ENCODE peak calls at places on chromosomes 6 and 20, in seven cellular contexts. S is left ventricle myocardium inferior; Q is naive thymus-derived CD4-positive, alpha-beta T cell; D is body of pancreas; N is heart left ventricle; T is IMR-90; A is CD8-positive, alpha-beta memory T cell. Z is an unnamed sample. For H3K4me1, the result is how much of the 10 kb centered on the place peaks cover.

GRCh38 chr6:89311853-89312531 is 3.1 kb downstream of the GABRR2 start:
- DNase-seq in Q (no peak), S (peak), T (peak), N (peak), D (peak), A (no peak), Z (peak)

GRCh38 chr6:90184334-90185298 is 112.0 kb downstream of the BACH2 start:
- DNase-seq in A (no peak), D (peak), Q (peak), N (no peak), S (no peak), T (peak), Z (peak)

GRCh38 chr6:111615916-111616612 is 10.4 kb upstream of the TRAF3IP2 start:
- DNase-seq in T (no peak), S (no peak), N (no peak), Q (no peak), A (no peak), D (no peak), Z (peak)

GRCh38 chr6:130148181-130148580 is 74.6 kb downstream of the SAMD3 start:
- DNase-seq in T (no peak), S (no peak), A (no peak), N (no peak), D (no peak), Q (no peak), Z (no peak)

GRCh38 chr6:108518714-108519576 is 41.8 kb upstream of the FOXO3 start:
- DNase-seq in Q (no peak), T (peak), N (no peak), D (no peak), A (no peak), S (no peak), Z (no peak)

GRCh38 chr20:15916623-15917022 is 656.6 kb downstream of the KIF16B start:
- DNase-seq in S (no peak), N (no peak), T (no peak), A (no peak), Q (no peak), D (no peak), Z (no peak)

GRCh38 chr20:35544436-35544835 is 2.6 kb downstream of the ERGIC3 start:
- DNase-seq in N (no peak), S (no peak), Q (no peak), T (no peak), A (no peak), D (no peak), Z (no peak)

GRCh38 chr6:122426597-122426996 is 27.1 kb downstream of the HSF2 start:
- DNase-seq in S (no peak), Q (no peak), A (no peak), D (no peak), N (no peak), T (peak), Z (no peak)

GRCh38 chr6:69758214-69758613 is 38.6 kb downstream of the LMBRD1 start:
- DNase-seq in S (no peak), D (no peak), Q (no peak), N (no peak), A (no peak), T (no peak), Z (no peak)

GRCh38 chr6:40754481-40755045 is 167.4 kb upstream of the LRFN2 start:
- DNase-seq in T (no peak), D (no peak), N (no peak), A (no peak), Q (no peak), S (no peak), Z (no peak)

GRCh38 chr6:83119742-83120300 is 52.4 kb downstream of the DOP1A start:
- DNase-seq in D (no peak), A (no peak), S (no peak), N (no peak), Q (no peak), T (no peak), Z (no peak)

GRCh38 chr6:125952764-125953501 is 3.6 kb upstream of the HINT3 start:
- DNase-seq in S (no peak), N (no peak), T (peak), D (peak), A (no peak), Q (no peak), Z (peak)

GRCh38 chr20:51469046-51469445 is 73.5 kb downstream of the NFATC2 start:
- DNase-seq in A (no peak), D (no peak), T (no peak), S (no peak), Q (no peak), N (no peak), Z (no peak)

GRCh38 chr6:53567701-53568100 is 22.8 kb upstream of the GCLC start:
- DNase-seq in D (no peak), S (no peak), N (no peak), Q (no peak), T (no peak), A (no peak), Z (no peak)

GRCh38 chr6:41214559-41215238 is 13.4 kb upstream of the TREML4 start:
- DNase-seq in A (no peak), D (peak), Q (no peak), T (no peak), S (no peak), N (no peak), Z (no peak)

GRCh38 chr20:62900692-62901584 is 25.4 kb downstream of the DIDO1 start:
- DNase-seq in Q (peak), D (peak), N (no peak), S (no peak), A (no peak), T (no peak), Z (no peak)

GRCh38 chr20:25600632-25601031 is 15.3 kb upstream of the NINL start:
- DNase-seq in Q (no peak), D (no peak), A (no peak), N (no peak), T (no peak), S (no peak), Z (peak)

GRCh38 chr6:158660331-158660730 is 10.5 kb downstream of the SYTL3 start:
- DNase-seq in N (no peak), T (no peak), A (peak), Q (peak), D (no peak), S (no peak), Z (peak)

GRCh38 chr6:89351632-89352328 is 742 bp downstream of the UBE2J1 start:
- DNase-seq in N (no peak), A (no peak), Q (no peak), T (no peak), D (no peak), S (no peak), Z (no peak)

GRCh38 chr20:18628330-18628941 is 40.6 kb downstream of the DTD1 start:
- DNase-seq in S (no peak), N (no peak), A (no peak), T (no peak), D (peak), Q (no peak), Z (peak)

GRCh38 chr6:15412767-15413166 is 166.9 kb downstream of the JARID2 start:
- DNase-seq in T (no peak), N (no peak), D (no peak), Q (no peak), A (no peak), S (no peak), Z (no peak)

GRCh38 chr6:170483413-170483812 is 69.7 kb downstream of the PSMB1 start:
- DNase-seq in D (no peak), A (no peak), Q (no peak), S (no peak), N (no peak), T (no peak), Z (no peak)

GRCh38 chr6:170475118-170475517 is 78.0 kb downstream of the PSMB1 start:
- DNase-seq in N (no peak), S (no peak), T (no peak), A (no peak), D (no peak), Q (no peak), Z (no peak)

GRCh38 chr6:170485159-170485558 is 67.9 kb downstream of the PSMB1 start:
- DNase-seq in S (no peak), A (no peak), Q (no peak), T (no peak), D (no peak), N (no peak), Z (no peak)

GRCh38 chr6:170476360-170476759 is 76.7 kb downstream of the PSMB1 start:
- DNase-seq in S (no peak), T (no peak), Q (no peak), D (no peak), A (no peak), N (no peak), Z (no peak)

DNA sequence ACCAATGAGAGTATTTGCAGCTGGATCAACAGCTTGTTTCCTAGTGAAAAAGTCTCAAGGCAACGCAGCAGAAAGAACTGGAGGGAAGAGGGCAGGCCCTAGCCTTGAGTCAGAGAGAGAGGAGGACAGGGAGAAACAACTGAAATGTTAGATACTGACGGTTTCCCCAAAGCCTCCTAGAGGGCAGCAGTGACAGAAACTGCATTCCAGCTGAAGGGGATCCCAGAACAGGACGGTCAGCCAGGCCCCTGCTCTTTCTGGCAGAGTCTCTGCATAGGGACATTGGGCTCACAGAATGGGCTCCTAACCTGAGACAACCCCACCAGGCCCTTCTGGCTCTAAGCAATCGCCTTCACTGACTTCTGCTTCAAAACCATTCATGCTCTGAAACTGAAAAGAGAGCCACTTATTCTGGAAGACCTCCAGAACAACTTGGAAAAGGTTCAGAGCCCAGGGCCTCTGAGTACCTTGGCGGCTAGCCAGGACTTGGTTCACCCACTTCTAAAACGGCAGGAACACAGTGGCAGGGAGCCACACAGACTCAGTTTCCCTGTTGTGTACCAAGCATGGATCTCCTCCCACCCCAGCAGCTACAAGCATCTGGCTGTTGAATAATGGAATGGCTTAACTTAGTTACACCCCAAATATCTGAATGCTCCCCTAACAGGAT is 72.9 kb downstream of the PSMB1 start:
- DNase-seq in Q (no peak), S (peak), D (peak), T (peak), A (no peak), N (peak), Z (no peak)
- H3K27ac ChIP-seq in Q (no peak), S (peak), D (no peak), T (no peak), A (no peak), N (no peak), Z (no peak)

DNA sequence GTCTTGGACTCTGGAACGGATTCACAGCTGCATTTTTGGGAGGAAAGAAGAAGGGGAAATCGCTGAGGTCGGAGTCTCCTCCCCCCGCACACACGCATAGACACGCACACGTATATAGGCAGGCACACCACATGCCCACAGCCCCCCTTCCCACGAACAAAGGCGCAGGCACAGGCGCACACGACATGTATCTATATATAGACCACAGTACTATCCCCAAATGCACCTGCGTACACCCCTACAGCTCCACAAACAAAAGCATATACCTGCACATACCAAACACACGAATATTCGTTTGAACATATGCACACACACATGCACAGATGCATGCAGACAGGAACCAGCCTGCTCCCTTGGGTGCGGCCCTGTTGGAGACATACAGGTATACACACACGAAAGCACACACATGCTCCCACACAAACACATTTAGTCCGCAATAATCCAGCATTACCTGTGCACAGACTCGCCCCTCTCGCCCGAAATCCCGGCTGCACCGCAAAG is 1.2 kb downstream of the SLC32A1 start:
- DNase-seq in D (no peak), A (no peak), S (no peak), Q (peak), N (no peak), T (no peak), Z (no peak)
- H3K4me1 ChIP-seq in D (under half), A (half or more), S (under half), Q (under half), N (under half), T (under half), Z (under half)

DNA sequence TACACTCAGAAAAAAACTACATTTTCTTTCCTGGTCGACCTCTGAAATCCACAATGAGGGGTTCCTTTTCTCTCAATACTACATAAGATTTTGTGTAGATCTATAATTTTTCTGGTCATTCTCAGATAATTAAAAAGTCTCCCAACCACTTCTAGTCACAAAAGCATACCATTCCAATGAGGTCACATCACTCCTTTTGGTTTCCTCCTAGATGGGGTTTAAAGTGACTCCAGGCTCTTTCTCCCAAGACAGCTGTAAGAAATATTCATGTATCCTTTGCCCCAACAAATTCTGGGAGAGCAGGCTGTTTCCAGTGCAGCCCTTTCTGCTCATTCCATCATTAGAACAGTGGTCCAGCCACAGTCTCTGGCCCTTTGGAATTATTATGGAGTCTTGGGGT is 43.1 kb upstream of the BEND6 start:
- DNase-seq in Q (no peak), S (no peak), A (no peak), T (peak), N (no peak), D (no peak), Z (peak)
- H3K27ac ChIP-seq in Q (no peak), S (no peak), A (no peak), T (peak), N (no peak), D (no peak), Z (peak)

GRCh38 chr20:49171928-49172327 is 16.2 kb downstream of the STAU1 start:
- DNase-seq in Q (no peak), S (no peak), N (no peak), T (no peak), D (peak), A (no peak), Z (no peak)
- H3K4me1 ChIP-seq in Q (under half), S (under half), N (under half), T (under half), D (under half), A (under half), Z (under half)

GRCh38 chr6:118881440-118882313 is 12.3 kb upstream of the ASF1A start:
- DNase-seq in A (no peak), D (no peak), Q (no peak), N (no peak), T (no peak), S (no peak), Z (no peak)
- H3K27ac ChIP-seq in A (no peak), D (no peak), Q (no peak), N (no peak), T (no peak), S (peak), Z (no peak)

DNA sequence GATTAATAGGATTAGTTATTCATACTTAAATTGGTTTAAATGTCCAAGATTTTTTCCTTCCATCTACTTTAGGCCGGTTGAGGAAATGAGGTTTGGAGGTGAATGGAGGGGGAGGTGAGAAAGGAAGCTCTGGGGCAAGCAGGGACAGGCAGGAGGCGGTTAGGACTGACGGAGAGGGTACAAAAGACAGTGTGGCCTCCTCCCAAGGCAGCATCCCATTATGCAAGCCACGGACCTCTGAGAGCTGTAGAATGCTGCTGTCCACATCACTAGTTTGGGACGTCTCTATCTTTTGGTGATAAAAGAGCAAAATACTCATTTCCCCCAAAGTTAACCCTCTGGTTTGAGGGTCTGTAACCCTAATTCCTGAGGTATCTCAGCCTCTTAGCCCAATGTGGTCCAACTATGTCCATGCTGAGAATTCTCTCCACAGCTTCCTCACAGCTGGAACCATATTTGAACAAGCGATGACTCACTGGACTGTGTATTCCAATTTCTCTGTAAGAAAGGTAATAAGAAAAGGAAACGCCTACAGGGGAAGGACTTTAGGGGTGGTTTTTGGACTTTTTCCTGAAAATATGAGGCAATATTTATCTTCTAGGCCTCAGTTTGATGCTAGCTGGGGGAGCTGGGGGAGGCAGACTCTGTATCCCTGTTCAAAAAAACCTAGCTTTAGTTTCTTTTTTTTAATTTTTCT is 172.2 kb downstream of the TFAP2B start:
- DNase-seq in Q (no peak), D (no peak), N (no peak), A (no peak), T (no peak), S (no peak), Z (no peak)
- H3K4me1 ChIP-seq in Q (under half), D (under half), N (under half), A (under half), T (under half), S (under half), Z (under half)

GRCh38 chr20:38186788-38187221 is 21.7 kb upstream of the TGM2 start:
- DNase-seq in Q (no peak), A (no peak), T (peak), S (no peak), D (no peak), N (no peak), Z (no peak)

GRCh38 chr20:38190166-38190565 is 25.1 kb upstream of the TGM2 start:
- DNase-seq in A (no peak), T (no peak), S (no peak), Q (no peak), D (no peak), N (no peak), Z (no peak)

GRCh38 chr20:38184098-38184497 is 19.0 kb upstream of the TGM2 start:
- DNase-seq in Q (no peak), S (no peak), A (no peak), N (no peak), T (no peak), D (no peak), Z (no peak)

GRCh38 chr20:38190936-38191371 is 25.9 kb upstream of the TGM2 start:
- DNase-seq in A (no peak), Q (no peak), N (peak), D (no peak), T (no peak), S (peak), Z (no peak)

GRCh38 chr20:38187512-38187911 is 22.4 kb upstream of the TGM2 start:
- DNase-seq in S (no peak), A (no peak), N (no peak), D (no peak), T (peak), Q (no peak), Z (no peak)
- H3K27ac ChIP-seq in S (no peak), A (no peak), N (no peak), D (no peak), T (no peak), Q (no peak), Z (no peak)

GRCh38 chr6:6700421-6700820 is 111.9 kb downstream of the LY86 start:
- DNase-seq in N (no peak), Q (no peak), T (no peak), S (no peak), A (no peak), D (peak), Z (no peak)
- H3K4me1 ChIP-seq in N (under half), Q (under half), T (under half), S (half or more), A (under half), D (under half), Z (under half)

GRCh38 chr6:163589401-163589800 is 174.9 kb downstream of the QKI start:
- DNase-seq in D (no peak), S (no peak), A (no peak), T (no peak), Q (no peak), N (no peak), Z (no peak)

GRCh38 chr6:163586888-163587287 is 172.4 kb downstream of the QKI start:
- DNase-seq in D (no peak), T (no peak), S (no peak), N (no peak), Q (no peak), A (no peak), Z (no peak)

GRCh38 chr6:163592872-163593271 is 178.4 kb downstream of the QKI start:
- DNase-seq in D (no peak), N (no peak), S (no peak), T (no peak), A (no peak), Q (no peak), Z (no peak)

GRCh38 chr6:163585932-163586437 is 171.5 kb downstream of the QKI start:
- DNase-seq in Q (no peak), A (no peak), N (peak), D (peak), S (peak), T (peak), Z (peak)

GRCh38 chr6:163588211-163588919 is 173.8 kb downstream of the QKI start:
- DNase-seq in Q (no peak), D (no peak), S (no peak), N (no peak), T (peak), A (no peak), Z (no peak)
- H3K27ac ChIP-seq in Q (no peak), D (no peak), S (no peak), N (no peak), T (peak), A (no peak), Z (no peak)

DNA sequence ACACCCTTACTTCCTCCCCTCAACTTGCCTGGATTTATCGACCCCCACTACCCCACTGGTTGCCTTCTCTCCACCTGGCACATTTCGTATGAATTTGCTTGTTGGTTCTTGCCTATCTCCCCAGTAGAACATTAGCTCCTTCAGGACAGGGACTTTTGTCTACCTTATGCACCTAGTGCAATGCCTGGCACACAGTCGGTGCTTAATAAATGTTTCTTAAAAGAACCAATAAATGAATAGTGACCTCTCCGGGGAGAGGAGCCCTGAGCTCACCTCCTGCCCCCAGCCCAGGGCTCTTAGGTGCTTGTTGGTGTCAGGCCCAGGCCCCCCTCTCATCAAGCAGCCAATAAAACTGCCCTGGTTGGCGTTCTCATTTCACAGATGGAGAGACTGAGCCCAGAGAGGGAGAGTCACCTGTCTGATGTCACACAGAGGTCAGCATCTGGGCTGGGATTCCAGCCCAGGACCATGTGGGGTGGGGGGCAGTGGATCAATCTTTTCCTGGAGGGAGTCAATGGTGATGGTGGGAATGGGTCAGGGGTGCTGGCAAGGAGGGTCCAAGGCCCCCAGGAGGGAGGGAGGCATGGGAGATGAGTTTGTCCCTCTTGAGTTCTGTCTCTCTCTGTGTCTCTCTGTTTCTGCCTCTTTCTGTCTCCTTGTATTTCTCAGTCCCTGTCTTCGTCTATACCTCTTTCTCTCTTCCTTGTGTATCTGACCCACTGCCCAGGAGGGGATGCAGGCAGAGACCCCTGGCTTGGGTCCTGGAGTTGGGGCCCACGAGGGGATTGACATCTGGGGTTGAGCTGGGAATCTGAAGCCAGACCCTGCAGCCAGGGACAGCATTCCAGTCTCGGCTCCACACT is 89.6 kb downstream of the CEBPB start:
- DNase-seq in D (no peak), S (peak), A (no peak), T (no peak), N (no peak), Q (no peak), Z (no peak)
- H3K4me1 ChIP-seq in D (under half), S (half or more), A (under half), T (under half), N (under half), Q (under half), Z (under half)